ENCODE peak calls at places on chromosomes 1 and 21, in four cellular contexts. O, R, G and F are unnamed samples.
A peak's percentile ranks its signal among the peaks of the same experiment; 100 is the strongest.

GRCh38 chr1:198018529-198018928 is 101.4 kb downstream of the LHX9 start:
- DNase-seq in G (peak; percentile 95), O (no peak), R (no peak), F (no peak)

GRCh38 chr1:31502926-31503511 is 73.3 kb upstream of the TINAGL1 start:
- DNase-seq in O (no peak), R (no peak), G (no peak), F (no peak)

GRCh38 chr21:45080639-45081414 is 6.4 kb downstream of the ADARB1 start:
- DNase-seq in G (peak; percentile 31), R (no peak), O (no peak), F (no peak)

GRCh38 chr1:172269644-172270043 is 150.8 kb upstream of the C1orf105 start:
- DNase-seq in G (peak; percentile 63), O (no peak), R (no peak), F (no peak)

GRCh38 chr1:109644670-109645069 is 11.2 kb upstream of the GSTM4 start:
- DNase-seq in O (no peak), R (no peak), G (no peak), F (no peak)

GRCh38 chr1:2982615-2983318 is 38.5 kb upstream of the ACTRT2 start:
- DNase-seq in G (no peak), O (no peak), R (no peak), F (no peak)

GRCh38 chr1:99279525-99279924 is 15.2 kb downstream of the PLPPR4 start:
- DNase-seq in R (no peak), O (no peak), G (no peak), F (no peak)

GRCh38 chr1:23903754-23904153 is 9.4 kb downstream of the CNR2 start:
- DNase-seq in O (no peak), G (no peak), R (no peak), F (no peak)

GRCh38 chr1:9374748-9375345 is 82.2 kb downstream of the SPSB1 start:
- DNase-seq in O (no peak), G (no peak), R (no peak), F (peak; percentile 78)

GRCh38 chr1:200888349-200888838 is 6.3 kb upstream of the INAVA start:
- DNase-seq in R (no peak), O (no peak), G (peak; percentile 79), F (no peak)

GRCh38 chr1:25706146-25707089 is 89.8 kb downstream of the MAN1C1 start:
- DNase-seq in G (peak; percentile 67), R (no peak), O (no peak), F (no peak)

GRCh38 chr21:31932470-31932764 is 59.6 kb downstream of the HUNK start:
- DNase-seq in R (no peak), G (no peak), O (no peak), F (no peak)

GRCh38 chr1:21927531-21928237 is 9.4 kb downstream of the HSPG2 start:
- DNase-seq in G (no peak), R (peak; percentile 76), O (no peak), F (no peak)

GRCh38 chr1:38208720-38209632 is 162.4 kb upstream of the POU3F1 start:
- DNase-seq in O (no peak), R (no peak), G (no peak), F (no peak)

GRCh38 chr1:206734499-206735142 is 36.0 kb upstream of the IL19 start:
- DNase-seq in G (no peak), O (peak; percentile 72), R (peak; percentile 63), F (peak; percentile 63)

GRCh38 chr1:90305577-90305976 is 310.7 kb downstream of the ZNF326 start:
- DNase-seq in O (no peak), R (no peak), G (no peak), F (no peak)

GRCh38 chr1:36351222-36351977 is 28.0 kb upstream of the EVA1B start:
- DNase-seq in O (no peak), R (no peak), G (peak; percentile 90), F (no peak)

GRCh38 chr1:187680823-187681222 is 852.1 kb downstream of the PLA2G4A start:
- DNase-seq in R (no peak), O (no peak), G (peak; percentile 11), F (peak; percentile 36)

GRCh38 chr1:229407206-229408026 is 26.5 kb downstream of the ACTA1 start:
- DNase-seq in O (no peak), G (no peak), R (no peak), F (no peak)

GRCh38 chr1:117671781-117672501 is 66.1 kb downstream of the TENT5C start:
- DNase-seq in G (peak; percentile 26), O (no peak), R (peak; percentile 61), F (peak; percentile 68)